ENCODE peak calls at places on chromosomes 12 and 14, in six cellular contexts. H is HCT116, M is HepG2, A is SK-N-SH, I is K562, R is H1. O is an unnamed sample.

GRCh38 chr12:124639407-124639806 is 72.0 kb upstream of the NCOR2 start:
- DNase-seq in I (no peak), R (no peak), M (no peak), H (no peak), A (no peak), O (no peak)

GRCh38 chr12:113005759-113006158 is 27.4 kb downstream of the OAS2 start:
- DNase-seq in M (no peak), I (peak; percentile 48), H (peak; percentile 4), A (peak; percentile 40), R (no peak), O (no peak)

GRCh38 chr12:55955800-55956508 is 9.9 kb downstream of the PMEL start:
- DNase-seq in M (peak; percentile 48), H (peak; percentile 88), A (peak; percentile 41), R (no peak), I (peak; percentile 80), O (no peak)

GRCh38 chr12:20125259-20125919 is 242.9 kb upstream of the PDE3A start:
- DNase-seq in M (no peak), H (no peak), R (no peak), A (no peak), I (no peak), O (no peak)

GRCh38 chr12:97758102-97758501 is 295.5 kb downstream of the RMST start:
- DNase-seq in R (no peak), M (no peak), I (no peak), H (no peak), A (no peak), O (no peak)

GRCh38 chr14:100058777-100059432 is 6.3 kb upstream of the EVL start:
- DNase-seq in A (no peak), R (no peak), M (no peak), H (no peak), I (no peak), O (no peak)

GRCh38 chr12:101772019-101772774 is 32.9 kb upstream of the SYCP3 start:
- DNase-seq in R (no peak), H (no peak), I (no peak), M (no peak), A (no peak), O (no peak)

GRCh38 chr12:112850343-112850742 is 56.4 kb upstream of the OAS1 start:
- DNase-seq in A (no peak), H (no peak), M (no peak), R (no peak), I (no peak), O (no peak)

GRCh38 chr14:105864116-105864515 is 337.7 kb downstream of the TMEM121 start:
- DNase-seq in H (no peak), M (no peak), R (no peak), A (no peak), I (no peak), O (no peak)

GRCh38 chr12:125075-125474 is 58.5 kb downstream of the IQSEC3 start:
- DNase-seq in H (no peak), A (no peak), M (no peak), I (no peak), R (no peak), O (no peak)

GRCh38 chr14:86574026-86574777 is 1044.3 kb downstream of the FLRT2 start:
- DNase-seq in H (no peak), I (no peak), M (peak; percentile 0), A (no peak), R (no peak), O (no peak)

GRCh38 chr12:116284401-116284800 is 6.9 kb upstream of the MED13L start:
- DNase-seq in H (no peak), R (no peak), I (no peak), A (no peak), M (no peak), O (no peak)
- H3K4me2 ChIP-seq in H (no peak overlapping the region), R (no peak overlapping the region), I (no peak overlapping the region), A (no peak overlapping the region), M (no peak overlapping the region), O (no peak overlapping the region)

GRCh38 chr12:45409966-45410365 is 194.1 kb downstream of the ANO6 start:
- DNase-seq in A (no peak), R (no peak), I (no peak), M (no peak), H (no peak), O (no peak)
- TF ChIP-seq JUND in A (no peak), R (no peak), I (no peak), M (no peak), H (no peak), O (no peak)

DNA sequence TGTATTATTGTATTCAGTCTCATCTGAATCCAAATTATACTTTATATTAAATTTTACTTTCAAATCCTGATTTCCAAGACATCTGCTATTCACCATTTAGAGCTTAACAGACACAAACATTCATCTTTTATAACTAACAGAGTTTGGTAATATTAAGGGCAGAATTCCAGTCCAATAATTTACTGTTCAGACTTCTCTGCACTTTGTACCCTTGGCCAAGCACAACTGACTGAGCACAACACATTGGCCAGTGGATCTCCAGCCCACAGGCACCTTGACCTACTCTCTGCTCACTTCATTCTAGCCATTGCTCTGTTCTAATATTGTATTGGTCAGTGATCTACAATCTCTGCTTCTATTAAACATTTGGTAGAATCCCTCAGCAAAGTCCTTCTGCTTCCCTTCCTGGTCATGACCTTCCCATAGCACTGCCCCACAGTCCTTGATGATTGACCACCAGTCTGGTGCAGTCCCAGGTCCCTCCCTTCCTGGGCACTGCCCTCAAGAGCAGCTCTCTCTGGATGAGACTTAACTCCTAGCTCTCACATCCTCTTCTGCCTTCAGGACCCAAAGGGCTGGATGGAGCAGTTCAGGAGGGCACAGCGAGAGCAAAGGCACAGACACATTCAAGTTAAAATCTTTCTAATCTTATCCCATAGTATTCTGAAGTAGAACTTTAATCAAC is 97.7 kb upstream of the OVCH1 start:
- DNase-seq in M (no peak), H (no peak), R (no peak), I (no peak), A (no peak), O (no peak)
- H3K4me2 ChIP-seq in M (no peak overlapping the region), H (no peak overlapping the region), R (no peak overlapping the region), I (no peak overlapping the region), A (no peak overlapping the region), O (no peak overlapping the region)

DNA sequence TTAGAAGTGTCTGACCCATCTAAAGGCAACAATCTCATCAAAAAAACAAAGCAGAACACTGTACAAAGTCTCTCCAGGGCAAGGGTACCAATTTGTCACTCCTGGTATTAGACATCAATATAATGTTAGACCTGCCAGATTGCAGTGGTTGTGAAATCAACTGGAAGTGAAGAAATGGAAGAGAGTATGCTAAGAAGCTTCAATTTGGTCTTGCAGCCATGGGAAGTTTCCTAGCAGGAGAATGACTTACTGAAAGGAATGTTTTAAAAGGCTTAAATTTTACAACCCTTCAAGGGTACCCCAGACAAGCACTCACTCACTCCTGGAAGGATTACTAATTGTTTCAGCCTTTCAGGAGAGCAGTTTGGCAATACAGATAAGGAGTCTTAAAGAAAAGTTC is 18.9 kb downstream of the LLPH start:
- DNase-seq in M (no peak), R (no peak), I (no peak), H (no peak), A (no peak), O (no peak)
- TF ChIP-seq JUND in M (no peak), R (no peak), I (no peak), H (no peak), A (no peak), O (no peak)

GRCh38 chr12:91173139-91173538 is 9.5 kb downstream of the DCN start:
- DNase-seq in H (no peak), R (no peak), I (no peak), A (no peak), M (no peak), O (no peak)
- H3K4me2 ChIP-seq in H (no peak overlapping the region), R (no peak overlapping the region), I (no peak overlapping the region), A (no peak overlapping the region), M (no peak overlapping the region), O (no peak overlapping the region)

GRCh38 chr12:51369581-51369980 is 21.6 kb downstream of the GALNT6 start:
- DNase-seq in I (no peak), H (no peak), A (no peak), M (no peak), R (no peak), O (no peak)
- TF ChIP-seq JUND in I (no peak), H (no peak), A (no peak), M (no peak), R (no peak), O (no peak)